ENCODE peak calls at places on chromosomes 13 and 19, in seven cellular contexts. L, Y, M, N, V, Q and W are unnamed samples.

GRCh38 chr13:98961204-98962105 is 16.4 kb downstream of the DOCK9 start:
- DNase-seq in N (no peak), Q (no peak), L (peak), Y (no peak), V (no peak), M (no peak), W (no peak)

GRCh38 chr13:52348983-52349780 is 56.8 kb downstream of the THSD1 start:
- DNase-seq in L (peak), M (peak), Q (no peak), Y (peak), V (no peak), N (no peak), W (peak)

GRCh38 chr19:50496189-50497029 is 14.6 kb downstream of the JOSD2 start:
- DNase-seq in V (peak), L (no peak), Q (no peak), M (no peak), N (peak), Y (no peak), W (no peak)

GRCh38 chr13:26957163-26957562 is 196.6 kb upstream of the GPR12 start:
- DNase-seq in M (no peak), Y (no peak), V (no peak), L (no peak), N (no peak), Q (no peak), W (no peak)

GRCh38 chr13:34064456-34065205 is 246.7 kb downstream of the RFC3 start:
- DNase-seq in Y (no peak), Q (no peak), N (no peak), V (no peak), M (no peak), L (no peak), W (no peak)

GRCh38 chr13:83216521-83217245 is 665.6 kb downstream of the SLITRK1 start:
- DNase-seq in Y (peak), M (no peak), N (no peak), Q (no peak), L (no peak), V (no peak), W (no peak)

GRCh38 chr13:87259479-87260083 is 411.6 kb upstream of the SLITRK5 start:
- DNase-seq in L (no peak), V (peak), Q (no peak), M (no peak), N (peak), Y (peak), W (no peak)

GRCh38 chr13:109509154-109509905 is 277.1 kb downstream of the IRS2 start:
- DNase-seq in L (peak), Q (no peak), V (no peak), Y (peak), N (no peak), M (peak), W (no peak)

GRCh38 chr13:67736646-67737420 is 506.7 kb upstream of the PCDH9 start:
- DNase-seq in Y (peak), L (no peak), N (peak), Q (no peak), M (peak), V (peak), W (no peak)

GRCh38 chr13:101661839-101662238 is 209.4 kb downstream of the ITGBL1 start:
- DNase-seq in L (no peak), N (no peak), V (no peak), Y (no peak), Q (no peak), M (no peak), W (no peak)

GRCh38 chr19:55406869-55407624 is 541 bp downstream of the UBE2S start:
- DNase-seq in M (peak), N (no peak), Q (peak), V (peak), L (no peak), Y (peak), W (peak)

GRCh38 chr19:49952906-49953305 is 8.1 kb downstream of the SIGLEC11 start:
- DNase-seq in Y (no peak), V (no peak), N (no peak), M (no peak), Q (no peak), L (no peak), W (no peak)

GRCh38 chr13:113907637-113908617 is 44.1 kb upstream of the GAS6 start:
- DNase-seq in Q (no peak), L (peak), M (peak), Y (peak), V (peak), N (no peak), W (no peak)

GRCh38 chr13:64884976-64885375 is 2345.2 kb downstream of the PCDH9 start:
- DNase-seq in V (no peak), L (no peak), M (no peak), Q (no peak), Y (no peak), N (no peak), W (no peak)

GRCh38 chr19:47227347-47228167 is 3.4 kb downstream of the BBC3 start:
- DNase-seq in Y (peak), N (peak), V (peak), M (peak), L (peak), Q (peak), W (peak)

GRCh38 chr13:80339578-80339840 is 1.4 kb downstream of the SPRY2 start:
- DNase-seq in Q (no peak), V (no peak), M (peak), Y (peak), L (no peak), N (no peak), W (no peak)

GRCh38 chr19:29517412-29517811 is 8.4 kb upstream of the VSTM2B start:
- DNase-seq in N (no peak), Q (no peak), M (no peak), L (no peak), V (no peak), Y (no peak), W (no peak)

GRCh38 chr13:73991384-73991783 is 142.8 kb downstream of the KLF12 start:
- DNase-seq in N (no peak), L (no peak), V (no peak), Y (no peak), Q (no peak), M (no peak), W (no peak)

GRCh38 chr13:67416047-67416925 is 186.2 kb upstream of the PCDH9 start:
- DNase-seq in M (peak), V (peak), N (peak), Q (no peak), Y (peak), L (peak), W (no peak)

GRCh38 chr19:5864013-5864720 is 6.2 kb downstream of the FUT5 start:
- DNase-seq in Y (no peak), L (no peak), M (no peak), Q (no peak), V (no peak), N (no peak), W (no peak)
- TF ChIP-seq CTCF in Y (no peak), L (no peak), M (no peak), Q (no peak), V (no peak), N (no peak), W (no peak)

GRCh38 chr19:35935911-35936737 is at the start of gene LRFN3:
- DNase-seq in M (peak), V (peak), L (peak), Y (peak), N (peak), Q (peak), W (peak)
- TF ChIP-seq CTCF in M (no peak), V (no peak), L (no peak), Y (no peak), N (no peak), Q (no peak), W (no peak)

GRCh38 chr13:84961023-84961422 is 838.2 kb downstream of the SLITRK6 start:
- DNase-seq in N (no peak), Y (no peak), M (no peak), V (no peak), Q (no peak), L (no peak), W (no peak)
- TF ChIP-seq CTCF in N (no peak), Y (no peak), M (no peak), V (no peak), Q (no peak), L (no peak), W (no peak)

GRCh38 chr19:45558399-45558878 is 26.2 kb downstream of the OPA3 start:
- DNase-seq in L (peak), M (peak), N (peak), Q (peak), V (peak), Y (peak), W (peak)
- TF ChIP-seq CTCF in L (peak), M (peak), N (peak), Q (peak), V (peak), Y (peak), W (peak)

GRCh38 chr19:45908956-45909355 is 5.6 kb downstream of the NANOS2 start:
- DNase-seq in M (peak), Y (no peak), Q (no peak), V (no peak), L (peak), N (no peak), W (no peak)

GRCh38 chr19:45917421-45918091 is 3.0 kb upstream of the NANOS2 start:
- DNase-seq in V (no peak), M (no peak), L (no peak), N (no peak), Q (no peak), Y (no peak), W (peak)

GRCh38 chr19:45911291-45911690 is 3.3 kb downstream of the NANOS2 start:
- DNase-seq in L (no peak), Y (no peak), V (peak), M (no peak), N (no peak), Q (no peak), W (no peak)

GRCh38 chr19:45918721-45919120 is 4.1 kb upstream of the NANOS2 start:
- DNase-seq in M (no peak), V (no peak), N (no peak), L (no peak), Y (no peak), Q (no peak), W (no peak)

DNA sequence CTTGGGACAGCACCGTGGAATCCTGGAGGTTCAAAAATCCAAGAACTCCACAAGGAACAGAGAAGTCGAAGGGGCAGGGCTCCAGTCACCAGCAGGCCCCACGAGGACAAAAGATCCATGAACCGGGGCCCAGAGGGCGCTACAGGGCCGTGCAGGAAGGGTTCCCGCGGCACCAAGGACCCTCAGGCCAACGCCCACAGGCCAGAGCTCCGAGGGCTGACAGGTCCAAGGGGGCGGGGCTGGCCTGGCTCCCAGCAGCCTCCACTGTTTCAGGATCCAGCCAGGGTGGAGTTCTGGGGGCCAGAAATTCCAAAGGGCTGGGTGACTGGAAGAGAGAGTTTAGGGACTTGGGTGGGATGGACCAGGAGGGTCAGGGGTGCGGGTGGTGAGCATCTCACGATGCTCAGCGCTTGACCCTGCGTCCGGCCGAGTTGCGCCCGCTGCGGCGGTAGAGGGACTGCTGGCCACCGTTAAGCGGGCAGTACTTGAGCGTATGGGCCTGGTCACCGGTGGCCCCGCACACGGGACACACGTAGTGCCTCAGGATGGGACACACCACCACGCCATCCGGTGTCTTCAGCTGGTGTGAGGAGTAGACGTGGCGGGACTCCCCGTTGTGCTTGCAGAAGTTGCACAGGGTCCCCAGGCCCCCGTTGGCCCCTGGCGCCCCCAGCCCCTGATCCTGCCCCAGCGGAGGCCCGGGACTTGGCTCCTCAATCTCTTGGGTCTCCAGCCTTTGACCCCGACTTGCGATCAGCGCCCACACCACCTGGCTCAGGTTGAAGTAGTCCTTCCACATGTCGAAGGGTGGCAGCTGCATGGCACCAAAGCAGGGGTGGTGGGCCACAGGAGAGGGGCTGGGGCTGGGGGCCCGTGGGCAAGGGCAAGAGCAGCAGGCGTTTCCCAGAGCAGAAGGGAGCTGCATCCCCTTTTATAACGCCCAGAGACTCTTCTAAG is at the start of gene NANOS2:
- DNase-seq in M (no peak), V (peak), N (peak), Y (no peak), Q (no peak), L (no peak), W (peak)
- TF ChIP-seq CTCF in M (peak), V (no peak), N (no peak), Y (no peak), Q (no peak), L (no peak), W (peak)

DNA sequence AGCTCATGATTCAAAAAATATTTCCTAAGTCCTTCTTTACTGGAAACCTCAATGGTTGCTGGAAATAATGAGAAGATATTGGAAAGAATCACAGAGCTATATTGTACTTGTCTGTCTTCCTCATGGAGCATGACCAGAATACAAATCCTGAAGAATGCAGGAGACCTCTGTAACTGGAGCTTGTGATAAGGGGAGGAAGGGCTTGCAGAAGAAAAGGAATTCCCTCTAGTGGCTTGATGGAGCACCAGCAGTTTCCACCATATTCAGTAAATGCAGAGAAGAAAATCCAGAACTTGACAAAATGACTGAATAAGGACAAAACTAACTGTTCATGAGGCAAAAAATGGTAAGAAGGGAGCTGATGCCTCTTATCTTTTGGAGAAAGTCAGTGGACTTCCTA is 1333.1 kb downstream of the EFNB2 start:
- DNase-seq in Q (no peak), N (no peak), Y (peak), M (peak), V (peak), L (no peak), W (no peak)
- TF ChIP-seq CTCF in Q (no peak), N (peak), Y (peak), M (peak), V (peak), L (peak), W (no peak)

GRCh38 chr19:41377977-41378707 is 1.8 kb downstream of the TMEM91 start:
- DNase-seq in V (peak), Q (peak), Y (no peak), L (no peak), N (peak), M (no peak), W (peak)
- TF ChIP-seq CTCF in V (peak), Q (peak), Y (peak), L (no peak), N (peak), M (peak), W (peak)

GRCh38 chr19:13866463-13867046 is 10.4 kb upstream of the NANOS3 start:
- DNase-seq in L (no peak), Y (no peak), N (no peak), V (no peak), M (no peak), Q (no peak), W (no peak)

GRCh38 chr19:13864513-13865242 is 12.3 kb upstream of the NANOS3 start:
- DNase-seq in V (peak), N (no peak), L (no peak), M (no peak), Y (no peak), Q (peak), W (peak)

GRCh38 chr19:13864223-13864512 is 12.8 kb upstream of the NANOS3 start:
- DNase-seq in L (no peak), V (no peak), Q (no peak), N (no peak), Y (no peak), M (no peak), W (no peak)

GRCh38 chr19:13865243-13865577 is 11.7 kb upstream of the NANOS3 start:
- DNase-seq in M (no peak), Q (peak), V (no peak), L (no peak), N (no peak), Y (no peak), W (no peak)

DNA sequence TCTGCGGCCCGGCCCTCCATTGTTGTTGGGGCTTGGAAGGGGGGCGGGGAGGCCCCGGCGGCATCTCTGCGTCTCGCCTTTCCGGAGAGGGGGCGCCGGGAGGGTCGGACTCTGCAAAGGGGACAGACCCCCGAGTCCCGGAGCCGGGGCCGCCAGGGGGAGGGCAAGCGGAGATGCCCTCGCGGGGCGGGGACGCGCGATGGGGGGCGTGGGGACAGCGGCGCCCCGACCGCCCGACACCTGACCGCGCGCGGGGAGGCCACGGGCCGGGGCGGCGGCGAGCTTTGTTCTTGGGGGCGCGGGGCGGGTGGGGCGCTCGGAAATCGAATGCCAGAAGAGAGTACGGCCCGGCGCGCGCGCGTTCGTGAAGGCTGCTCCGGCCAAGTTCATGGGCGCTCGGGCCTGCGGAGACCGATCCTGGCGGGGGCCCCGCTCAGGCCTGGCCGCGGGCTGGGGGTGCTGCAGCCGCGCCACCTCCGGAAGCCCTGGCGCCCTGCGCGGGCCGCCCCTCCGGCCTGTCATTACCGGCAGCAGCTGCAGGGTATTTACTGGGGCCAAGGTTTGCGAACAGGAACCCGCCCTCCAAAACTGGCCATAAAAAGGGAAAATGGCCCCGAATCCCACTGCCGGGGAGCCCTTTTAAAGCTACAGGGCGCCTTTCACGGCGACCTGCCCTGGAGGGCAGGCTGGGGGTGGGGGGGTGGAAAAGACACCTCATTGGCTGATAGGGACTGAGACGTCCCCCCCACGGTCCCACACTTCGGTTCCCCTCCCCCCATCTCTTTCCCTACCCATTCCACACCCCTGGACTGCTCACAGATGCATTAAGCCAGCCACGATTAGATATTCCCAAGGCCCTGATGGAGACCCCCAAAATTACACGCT is 11.1 kb upstream of the NANOS3 start:
- DNase-seq in V (peak), Y (no peak), M (no peak), L (no peak), N (no peak), Q (peak), W (peak)
- TF ChIP-seq CTCF in V (no peak), Y (no peak), M (no peak), L (no peak), N (no peak), Q (no peak), W (no peak)

GRCh38 chr19:39833464-39834286 is at the start of gene DYRK1B:
- DNase-seq in M (peak), Q (peak), L (peak), Y (peak), N (peak), V (peak), W (peak)
- TF ChIP-seq CTCF in M (no peak), Q (no peak), L (no peak), Y (no peak), N (no peak), V (no peak), W (no peak)

DNA sequence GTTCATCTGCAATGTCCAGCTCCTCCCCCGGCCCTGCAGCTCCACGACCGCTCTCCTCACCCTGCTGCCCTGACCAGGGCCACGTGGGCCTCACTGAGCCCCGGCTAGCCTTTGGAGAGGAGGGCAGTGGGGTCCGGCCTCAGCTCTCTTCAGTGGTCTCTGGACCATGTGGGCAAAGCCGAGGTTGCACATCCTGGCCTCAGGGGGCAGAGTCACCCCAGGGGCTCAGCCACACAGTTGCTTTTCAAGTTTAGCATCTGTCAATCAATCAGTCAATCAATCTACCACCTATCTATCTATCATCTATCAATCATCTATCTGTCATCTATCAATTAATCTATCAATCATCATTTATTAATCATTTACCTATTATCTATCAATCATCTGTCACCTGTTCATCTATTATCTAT is 3.0 kb upstream of the DIRAS1 start:
- DNase-seq in Q (peak), N (no peak), L (no peak), M (no peak), V (no peak), Y (no peak), W (no peak)
- TF ChIP-seq CTCF in Q (no peak), N (no peak), L (no peak), M (peak), V (peak), Y (no peak), W (no peak)